ENCODE peak calls at places on chromosome 1, in seven cellular contexts. One of them, this sample, is unnamed. For H3K4me1, the result is how much of the 10 kb centered on the place peaks cover.

GRCh38 chr1:165403835-165404482 is 41.0 kb downstream of the RXRG start:
- DNase-seq in heart left ventricle: no peak
- DNase-seq in breast epithelium: no peak
- DNase-seq in stomach: peak
- DNase-seq in GM12878: no peak
- DNase-seq in ovary: no peak
- DNase-seq in sigmoid colon: no peak
- DNase-seq in this sample: no peak

GRCh38 chr1:185813401-185813979 is 79.3 kb downstream of the HMCN1 start:
- DNase-seq in heart left ventricle: no peak
- DNase-seq in breast epithelium: no peak
- DNase-seq in stomach: no peak
- DNase-seq in GM12878: no peak
- DNase-seq in ovary: no peak
- DNase-seq in sigmoid colon: no peak
- DNase-seq in this sample: no peak

GRCh38 chr1:87120779-87121178 is 206.3 kb downstream of the HS2ST1 start:
- DNase-seq in heart left ventricle: no peak
- DNase-seq in breast epithelium: no peak
- DNase-seq in stomach: no peak
- DNase-seq in GM12878: no peak
- DNase-seq in ovary: no peak
- DNase-seq in sigmoid colon: no peak
- DNase-seq in this sample: no peak

GRCh38 chr1:115838805-115839705 is 1.9 kb downstream of the NHLH2 start:
- DNase-seq in heart left ventricle: peak
- DNase-seq in breast epithelium: no peak
- DNase-seq in stomach: peak
- DNase-seq in GM12878: no peak
- DNase-seq in ovary: no peak
- DNase-seq in sigmoid colon: no peak
- DNase-seq in this sample: no peak

GRCh38 chr1:111743679-111744101 is 4.5 kb upstream of the INKA2 start:
- DNase-seq in heart left ventricle: no peak
- DNase-seq in breast epithelium: no peak
- DNase-seq in stomach: no peak
- DNase-seq in GM12878: no peak
- DNase-seq in ovary: no peak
- DNase-seq in sigmoid colon: no peak
- DNase-seq in this sample: no peak

GRCh38 chr1:10962483-10962882 is 50.0 kb upstream of the TARDBP start:
- DNase-seq in heart left ventricle: no peak
- DNase-seq in breast epithelium: no peak
- DNase-seq in stomach: peak
- DNase-seq in GM12878: no peak
- DNase-seq in ovary: no peak
- DNase-seq in sigmoid colon: no peak
- DNase-seq in this sample: no peak

GRCh38 chr1:77175230-77175844 is 43.9 kb downstream of the PIGK start:
- DNase-seq in heart left ventricle: no peak
- DNase-seq in breast epithelium: no peak
- DNase-seq in stomach: no peak
- DNase-seq in GM12878: no peak
- DNase-seq in ovary: no peak
- DNase-seq in sigmoid colon: no peak
- DNase-seq in this sample: no peak

GRCh38 chr1:210754931-210755670 is 378.8 kb downstream of the KCNH1 start:
- DNase-seq in heart left ventricle: no peak
- DNase-seq in breast epithelium: no peak
- DNase-seq in stomach: no peak
- DNase-seq in GM12878: no peak
- DNase-seq in ovary: no peak
- DNase-seq in sigmoid colon: no peak
- DNase-seq in this sample: no peak

GRCh38 chr1:54904476-54905048 is 17.6 kb upstream of the DHCR24 start:
- DNase-seq in heart left ventricle: no peak
- DNase-seq in breast epithelium: no peak
- DNase-seq in stomach: no peak
- DNase-seq in GM12878: no peak
- DNase-seq in ovary: no peak
- DNase-seq in sigmoid colon: no peak
- DNase-seq in this sample: no peak

DNA sequence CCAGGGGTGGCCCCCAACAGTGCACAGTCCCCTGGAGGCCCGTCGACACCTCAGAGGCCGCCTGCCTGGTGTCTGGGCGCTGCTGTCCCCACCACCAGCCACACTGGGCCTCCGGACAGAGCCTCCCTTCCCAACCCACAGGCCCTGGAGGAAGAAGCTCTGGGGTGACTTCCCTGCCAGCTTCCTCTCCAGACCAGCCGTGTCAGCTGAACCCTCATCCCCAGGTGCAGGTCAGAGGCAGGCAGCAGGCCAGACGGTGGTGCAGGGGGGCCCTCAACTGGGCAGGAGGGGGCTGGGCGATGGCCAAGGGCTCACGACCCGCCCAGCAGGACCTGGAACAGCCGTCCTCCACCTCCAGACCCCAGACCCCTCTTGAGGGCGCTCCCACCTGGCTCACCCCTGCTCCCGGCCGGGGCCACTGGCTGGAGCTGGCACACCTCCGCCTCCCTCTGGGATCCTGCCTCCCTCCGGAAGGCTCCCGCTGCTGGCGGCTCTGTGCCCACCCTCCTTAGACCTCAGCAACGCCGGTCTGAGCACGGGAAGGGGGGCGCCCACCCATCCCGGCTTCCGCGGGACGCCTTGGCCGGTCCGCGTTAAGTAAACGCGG is 520 bp downstream of the TNFRSF18 start:
- DNase-seq in heart left ventricle: peak
- DNase-seq in breast epithelium: no peak
- DNase-seq in stomach: no peak
- DNase-seq in GM12878: no peak
- DNase-seq in ovary: no peak
- DNase-seq in sigmoid colon: no peak
- DNase-seq in this sample: peak
- H3K4me1 ChIP-seq in heart left ventricle: under half
- H3K4me1 ChIP-seq in breast epithelium: under half
- H3K4me1 ChIP-seq in stomach: under half
- H3K4me1 ChIP-seq in GM12878: under half
- H3K4me1 ChIP-seq in ovary: under half
- H3K4me1 ChIP-seq in sigmoid colon: under half
- H3K4me1 ChIP-seq in this sample: under half

DNA sequence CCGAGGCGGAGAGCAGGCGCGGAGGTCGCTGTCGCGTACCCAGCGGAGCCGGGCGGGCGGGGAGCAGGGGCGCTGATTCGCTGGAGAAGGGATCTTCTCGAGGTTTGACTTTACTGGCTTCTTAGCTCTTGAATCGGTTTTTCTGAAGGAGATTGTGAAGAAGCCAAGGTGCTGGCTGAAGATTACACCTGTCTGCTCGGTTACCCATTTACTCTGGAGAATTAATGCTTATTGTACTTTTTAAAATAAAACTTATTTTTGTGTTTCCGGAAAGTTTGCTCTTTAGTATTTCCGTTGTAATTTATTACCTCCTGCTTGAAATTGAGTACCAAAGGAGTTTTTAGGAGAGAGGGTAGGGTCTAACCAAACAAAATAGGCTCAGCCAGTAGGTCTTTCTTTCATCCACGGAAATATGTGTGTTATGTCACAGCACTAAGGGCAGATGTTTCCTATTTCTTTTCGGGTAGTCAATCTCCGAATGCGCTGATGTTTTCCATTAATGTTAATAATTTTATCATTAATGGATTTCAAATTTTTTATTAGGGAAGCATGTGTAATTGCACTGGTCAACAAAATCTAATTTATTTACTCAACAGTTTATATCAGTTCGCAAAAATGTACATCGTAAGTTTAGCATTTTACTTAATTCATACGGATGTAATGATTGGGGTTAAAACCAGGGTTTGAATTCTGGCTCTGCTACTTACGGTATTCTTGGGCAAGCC is 510 bp upstream of the GNG5 start:
- DNase-seq in heart left ventricle: no peak
- DNase-seq in breast epithelium: no peak
- DNase-seq in stomach: no peak
- DNase-seq in GM12878: no peak
- DNase-seq in ovary: no peak
- DNase-seq in sigmoid colon: no peak
- DNase-seq in this sample: no peak
- TF ChIP-seq POLR2A in heart left ventricle: no peak
- TF ChIP-seq POLR2A in breast epithelium: no peak
- TF ChIP-seq POLR2A in stomach: no peak
- TF ChIP-seq POLR2A in GM12878: no peak
- TF ChIP-seq POLR2A in ovary: no peak
- TF ChIP-seq POLR2A in sigmoid colon: no peak
- TF ChIP-seq POLR2A in this sample: no peak

GRCh38 chr1:167706931-167707877 is 14.6 kb upstream of the MPZL1 start:
- DNase-seq in heart left ventricle: no peak
- DNase-seq in breast epithelium: no peak
- DNase-seq in stomach: no peak
- DNase-seq in GM12878: no peak
- DNase-seq in ovary: no peak
- DNase-seq in sigmoid colon: no peak
- DNase-seq in this sample: no peak
- H3K4me1 ChIP-seq in heart left ventricle: under half
- H3K4me1 ChIP-seq in breast epithelium: under half
- H3K4me1 ChIP-seq in stomach: under half
- H3K4me1 ChIP-seq in GM12878: under half
- H3K4me1 ChIP-seq in ovary: under half
- H3K4me1 ChIP-seq in sigmoid colon: under half
- H3K4me1 ChIP-seq in this sample: under half

GRCh38 chr1:205754857-205755256 is 4.9 kb upstream of the NUCKS1 start:
- DNase-seq in heart left ventricle: no peak
- DNase-seq in breast epithelium: no peak
- DNase-seq in stomach: no peak
- DNase-seq in GM12878: no peak
- DNase-seq in ovary: no peak
- DNase-seq in sigmoid colon: no peak
- DNase-seq in this sample: no peak
- TF ChIP-seq POLR2A in heart left ventricle: no peak
- TF ChIP-seq POLR2A in breast epithelium: no peak
- TF ChIP-seq POLR2A in stomach: no peak
- TF ChIP-seq POLR2A in GM12878: no peak
- TF ChIP-seq POLR2A in ovary: no peak
- TF ChIP-seq POLR2A in sigmoid colon: no peak
- TF ChIP-seq POLR2A in this sample: no peak

GRCh38 chr1:58816072-58816746 is 32.4 kb upstream of the JUN start:
- DNase-seq in heart left ventricle: peak
- DNase-seq in breast epithelium: peak
- DNase-seq in stomach: peak
- DNase-seq in GM12878: peak
- DNase-seq in ovary: peak
- DNase-seq in sigmoid colon: peak
- DNase-seq in this sample: peak

GRCh38 chr1:58818991-58819390 is 35.1 kb upstream of the JUN start:
- DNase-seq in heart left ventricle: no peak
- DNase-seq in breast epithelium: no peak
- DNase-seq in stomach: no peak
- DNase-seq in GM12878: no peak
- DNase-seq in ovary: no peak
- DNase-seq in sigmoid colon: no peak
- DNase-seq in this sample: no peak

GRCh38 chr1:58816747-58817221 is 32.9 kb upstream of the JUN start:
- DNase-seq in heart left ventricle: no peak
- DNase-seq in breast epithelium: no peak
- DNase-seq in stomach: no peak
- DNase-seq in GM12878: no peak
- DNase-seq in ovary: no peak
- DNase-seq in sigmoid colon: no peak
- DNase-seq in this sample: no peak

GRCh38 chr1:58819719-58820118 is 35.9 kb upstream of the JUN start:
- DNase-seq in heart left ventricle: no peak
- DNase-seq in breast epithelium: no peak
- DNase-seq in stomach: no peak
- DNase-seq in GM12878: no peak
- DNase-seq in ovary: no peak
- DNase-seq in sigmoid colon: no peak
- DNase-seq in this sample: no peak

GRCh38 chr1:58818075-58818474 is 34.2 kb upstream of the JUN start:
- DNase-seq in heart left ventricle: no peak
- DNase-seq in breast epithelium: no peak
- DNase-seq in stomach: no peak
- DNase-seq in GM12878: no peak
- DNase-seq in ovary: no peak
- DNase-seq in sigmoid colon: no peak
- DNase-seq in this sample: no peak
- H3K4me1 ChIP-seq in heart left ventricle: under half
- H3K4me1 ChIP-seq in breast epithelium: under half
- H3K4me1 ChIP-seq in stomach: under half
- H3K4me1 ChIP-seq in GM12878: under half
- H3K4me1 ChIP-seq in ovary: under half
- H3K4me1 ChIP-seq in sigmoid colon: under half
- H3K4me1 ChIP-seq in this sample: under half

GRCh38 chr1:113871597-113872113 is at the start of gene PTPN22:
- DNase-seq in heart left ventricle: no peak
- DNase-seq in breast epithelium: no peak
- DNase-seq in stomach: peak
- DNase-seq in GM12878: peak
- DNase-seq in ovary: no peak
- DNase-seq in sigmoid colon: no peak
- DNase-seq in this sample: peak
- TF ChIP-seq POLR2A in heart left ventricle: no peak
- TF ChIP-seq POLR2A in breast epithelium: no peak
- TF ChIP-seq POLR2A in stomach: no peak
- TF ChIP-seq POLR2A in GM12878: peak
- TF ChIP-seq POLR2A in ovary: no peak
- TF ChIP-seq POLR2A in sigmoid colon: no peak
- TF ChIP-seq POLR2A in this sample: peak

This sample was measured in Peyer's patch.